ENCODE peak calls at places on chromosomes 12 and 14, in five cellular contexts. T is A549, D is fibroblast of mammary gland, R is prostate gland, P is transverse colon. V is an unnamed sample.

GRCh38 chr12:3789838-3790237 is 36.9 kb upstream of the CRACR2A start:
- DNase-seq in T (no peak), D (no peak), P (no peak), R (no peak), V (no peak)

GRCh38 chr12:127655691-127656090 is 611.3 kb upstream of the TMEM132C start:
- DNase-seq in P (no peak), R (no peak), D (peak), T (no peak), V (no peak)

GRCh38 chr12:26273811-26274210 is 78.4 kb downstream of the SSPN start:
- DNase-seq in T (no peak), R (no peak), P (no peak), D (no peak), V (no peak)

GRCh38 chr14:74456684-74457083 is 30.7 kb upstream of the SYNDIG1L start:
- DNase-seq in P (no peak), R (no peak), T (no peak), D (no peak), V (no peak)

GRCh38 chr14:71693373-71693772 is 238.9 kb upstream of the RGS6 start:
- DNase-seq in P (no peak), T (no peak), D (peak), R (no peak), V (no peak)

GRCh38 chr12:103348935-103349334 is 146.8 kb downstream of the C12orf42 start:
- DNase-seq in P (no peak), D (no peak), T (no peak), R (no peak), V (no peak)

GRCh38 chr14:73269729-73270651 is 32.7 kb downstream of the PAPLN start:
- DNase-seq in R (no peak), P (peak), T (no peak), D (peak), V (no peak)

GRCh38 chr14:103716091-103716801 is 636 bp downstream of the ZFYVE21 start:
- DNase-seq in D (no peak), R (no peak), T (peak), P (peak), V (no peak)

GRCh38 chr14:71320734-71321555 is 413.7 kb downstream of the PCNX1 start:
- DNase-seq in T (peak), P (peak), R (peak), D (peak), V (no peak)

GRCh38 chr14:89013098-89013504 is 188.7 kb downstream of the TTC8 start:
- DNase-seq in P (peak), D (peak), R (no peak), T (peak), V (no peak)
- TF ChIP-seq CTCF in P (peak), D (peak), R (no peak), T (peak), V (peak)

DNA sequence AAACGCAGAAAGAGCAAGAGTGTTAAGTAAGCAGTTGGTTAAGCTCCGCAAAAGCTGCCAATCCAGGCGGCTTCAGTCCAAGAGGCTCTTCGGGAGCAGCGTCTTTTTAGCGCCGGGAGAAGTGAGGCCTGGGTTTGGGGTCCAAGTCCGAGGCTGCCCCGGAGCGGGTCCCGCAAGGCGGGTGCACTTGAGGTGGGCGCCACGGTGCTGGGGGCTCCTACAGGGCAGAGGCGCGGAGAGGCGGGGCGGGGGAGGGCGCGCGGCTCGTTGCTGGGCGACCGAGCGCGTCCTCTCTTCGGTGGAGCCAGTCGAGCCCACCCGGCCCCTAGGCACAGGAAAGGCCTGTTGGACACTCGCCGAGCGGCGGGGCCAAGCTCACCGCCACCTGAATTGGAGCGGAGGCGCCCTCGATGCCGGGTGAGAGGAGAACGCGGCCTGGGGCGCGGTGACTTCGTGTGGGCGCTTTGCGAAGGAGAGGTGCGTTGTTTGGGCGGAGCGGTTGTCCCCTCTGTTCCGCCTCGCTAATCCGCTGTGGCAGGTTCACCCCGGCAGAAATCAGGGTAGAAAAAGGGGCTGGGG is 15.6 kb downstream of the TTC6 start:
- DNase-seq in R (no peak), P (no peak), T (no peak), D (no peak), V (no peak)
- H3K4me3 ChIP-seq in R (peak), P (no peak), T (no peak), D (no peak), V (peak)

GRCh38 chr12:60101715-60102114 is 505.9 kb downstream of the SLC16A7 start:
- DNase-seq in D (peak), T (no peak), P (no peak), R (no peak), V (peak)

GRCh38 chr12:60100852-60101251 is 505.0 kb downstream of the SLC16A7 start:
- DNase-seq in D (no peak), P (no peak), T (no peak), R (no peak), V (no peak)

GRCh38 chr12:60107992-60108391 is 512.2 kb downstream of the SLC16A7 start:
- DNase-seq in P (no peak), R (no peak), T (no peak), D (no peak), V (no peak)

GRCh38 chr12:60112063-60112462 is 516.2 kb downstream of the SLC16A7 start:
- DNase-seq in T (no peak), R (no peak), D (no peak), P (no peak), V (no peak)

GRCh38 chr12:60106207-60106606 is 510.4 kb downstream of the SLC16A7 start:
- DNase-seq in P (no peak), R (no peak), T (no peak), D (peak), V (no peak)
- TF ChIP-seq CTCF in P (no peak), R (no peak), T (peak), D (peak), V (peak)

DNA sequence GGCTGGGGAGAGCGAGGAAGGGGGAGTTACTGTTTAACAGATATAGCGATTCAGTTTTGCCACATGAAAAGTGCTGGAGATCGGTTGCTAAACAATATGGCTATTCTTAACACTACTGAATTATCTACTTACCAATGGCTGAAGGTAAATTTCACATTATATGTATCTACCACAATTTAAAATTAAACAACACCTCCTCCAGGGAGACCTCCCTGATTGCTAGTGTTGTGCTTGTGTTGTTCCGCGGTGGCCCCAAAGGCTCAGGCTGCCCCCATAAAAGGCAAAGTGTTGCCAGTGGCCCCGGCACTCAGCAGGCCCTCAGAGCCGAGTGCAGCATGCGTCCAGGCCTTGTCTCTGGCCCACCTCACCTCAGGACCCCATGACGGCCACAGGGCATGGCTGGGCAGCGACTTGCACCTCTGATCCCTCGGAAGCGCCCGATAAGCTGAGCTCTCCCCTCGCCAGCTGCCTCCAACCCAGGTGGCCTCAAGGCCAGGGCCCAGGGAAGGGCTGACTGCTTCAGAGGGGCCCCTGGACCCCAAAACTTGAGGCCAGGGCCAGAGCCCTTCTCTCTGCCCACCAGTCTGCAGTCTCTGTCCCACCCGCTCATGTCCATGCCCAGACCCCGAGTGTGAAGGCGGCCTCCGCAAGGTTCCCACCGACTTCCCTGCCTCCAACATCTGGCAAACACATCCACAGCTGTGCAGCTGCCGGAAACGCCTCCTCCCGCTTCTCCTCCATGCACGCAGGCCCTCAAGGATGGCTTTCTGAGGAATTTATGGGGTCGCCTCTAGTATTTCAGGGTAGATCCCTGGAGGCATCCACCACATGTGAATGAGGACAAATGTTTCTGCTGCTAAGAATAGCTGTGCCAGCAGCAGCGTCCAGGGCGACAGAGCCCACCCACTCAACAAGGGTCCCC is 60.0 kb downstream of the NCOR2 start:
- DNase-seq in T (no peak), D (peak), R (no peak), P (no peak), V (no peak)
- H3K4me3 ChIP-seq in T (no peak), D (no peak), R (no peak), P (no peak), V (no peak)

GRCh38 chr12:112555621-112556233 is 137.0 kb downstream of the PTPN11 start:
- DNase-seq in R (no peak), D (no peak), P (no peak), T (peak), V (no peak)
- TF ChIP-seq CTCF in R (no peak), D (no peak), P (no peak), T (no peak), V (no peak)

DNA sequence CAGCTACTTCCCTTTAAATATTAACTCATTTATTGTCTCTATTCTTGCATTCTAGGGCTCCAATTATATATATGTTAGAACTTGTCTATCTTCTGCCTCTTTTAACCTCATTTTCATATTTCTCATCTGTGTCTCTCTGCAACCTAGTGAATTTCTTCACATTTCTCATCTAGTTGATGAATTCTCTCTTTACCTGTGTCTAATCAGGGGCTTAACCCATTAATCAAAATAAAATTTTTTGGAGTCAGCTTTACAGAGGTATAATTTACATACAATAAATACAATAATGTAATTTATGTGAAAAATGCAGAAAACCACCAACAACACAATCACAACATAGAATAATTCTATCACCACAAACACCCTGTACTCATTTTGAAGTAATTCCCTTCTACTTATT is 255.2 kb downstream of the SOX5 start:
- DNase-seq in P (no peak), T (no peak), R (no peak), D (no peak), V (no peak)
- H3K4me3 ChIP-seq in P (no peak), T (no peak), R (no peak), D (no peak), V (no peak)

DNA sequence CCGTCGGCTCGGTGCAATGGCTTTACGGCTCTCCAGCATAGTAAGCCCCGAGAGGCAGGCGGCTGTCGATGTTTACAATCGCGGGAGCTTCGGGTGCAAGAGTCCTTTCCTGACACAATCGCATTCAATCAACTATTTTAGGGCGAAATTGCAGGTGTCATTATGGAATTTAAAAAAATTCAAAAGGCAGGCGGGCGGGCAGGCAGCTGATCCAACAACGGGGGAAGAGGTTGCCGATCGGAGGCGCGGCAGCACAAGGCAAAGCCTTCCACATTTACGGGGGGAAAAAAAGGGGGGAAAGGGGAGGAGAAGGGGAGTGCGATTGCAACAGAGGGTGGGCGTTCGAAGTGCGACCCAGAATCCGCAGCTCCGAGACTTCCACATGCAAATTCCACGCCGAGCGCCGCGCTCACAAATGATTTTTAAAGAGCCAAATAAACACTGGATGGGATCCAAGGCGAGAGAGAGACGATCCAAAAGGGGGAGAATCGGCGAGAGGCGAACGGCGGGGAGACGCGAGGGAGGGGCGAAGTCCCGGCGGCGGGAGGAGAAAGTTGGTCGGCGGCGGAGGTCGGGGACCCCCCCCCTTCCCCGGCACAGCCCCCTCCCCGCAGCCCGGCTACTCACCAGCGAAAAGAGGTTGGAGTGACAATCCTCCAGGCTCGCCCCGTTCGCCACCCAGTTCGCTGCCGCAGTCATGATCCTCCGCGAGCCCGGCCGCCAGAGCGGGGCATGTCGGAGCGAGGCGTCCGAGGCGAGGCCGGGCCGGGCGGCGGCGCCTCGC is 868 bp downstream of the MED13L start:
- DNase-seq in R (peak), P (peak), D (peak), T (peak), V (peak)
- TF ChIP-seq CTCF in R (peak), P (no peak), D (no peak), T (no peak), V (peak)

GRCh38 chr12:62813031-62813829 is 121.7 kb downstream of the PPM1H start:
- DNase-seq in T (peak), P (peak), D (peak), R (peak), V (no peak)
- H3K4me3 ChIP-seq in T (no peak), P (no peak), D (no peak), R (no peak), V (no peak)

DNA sequence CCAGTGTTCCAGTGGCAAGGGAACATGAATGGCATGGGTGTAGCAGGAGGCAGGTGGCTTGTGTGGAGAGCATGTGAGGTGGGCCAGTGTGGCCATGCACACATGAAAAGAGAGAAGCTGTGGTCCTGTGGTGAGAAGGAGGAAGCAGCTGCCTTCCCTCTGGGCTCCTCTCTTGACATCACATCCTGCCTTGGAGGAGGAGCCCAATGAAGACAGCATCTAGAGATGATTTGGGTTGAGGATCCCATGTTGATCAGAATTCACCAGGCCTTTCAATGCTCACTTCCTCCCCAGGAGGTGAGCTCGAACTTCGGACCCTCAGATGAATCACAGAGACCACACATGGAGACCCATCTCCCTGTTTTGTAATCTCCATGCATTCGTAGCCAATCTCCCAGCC is 82.6 kb downstream of the LRRC74A start:
- DNase-seq in T (no peak), R (no peak), D (no peak), P (peak), V (no peak)
- TF ChIP-seq CTCF in T (no peak), R (no peak), D (no peak), P (no peak), V (no peak)